ENCODE peak calls at places on chromosomes 11 and 22, in five cellular contexts. One of them, this sample, is unnamed.

GRCh38 chr22:35301370-35301874 is 1.7 kb downstream of the TOM1 start:
- DNase-seq in HEK293T: no peak
- DNase-seq in stimulated activated CD4-positive, alpha-beta T cell treated with anti-CD3 and anti-CD28 coated beads, Interleukin-15, amount 100 ng/mL, for 1 hour: no peak
- DNase-seq in activated naive CD8-positive, alpha-beta T cell treated with anti-CD3 and anti-CD28 coated beads, Interleukin-2, amount 50 U/mL, for 24 hours: no peak
- DNase-seq in H4: peak
- DNase-seq in this sample: peak

GRCh38 chr22:46953968-46954755 is 191.7 kb downstream of the TBC1D22A start:
- DNase-seq in stimulated activated CD4-positive, alpha-beta T cell treated with anti-CD3 and anti-CD28 coated beads, Interleukin-15, amount 100 ng/mL, for 1 hour: no peak
- DNase-seq in activated naive CD8-positive, alpha-beta T cell treated with anti-CD3 and anti-CD28 coated beads, Interleukin-2, amount 50 U/mL, for 24 hours: no peak
- DNase-seq in H4: no peak
- DNase-seq in HEK293T: no peak
- DNase-seq in this sample: no peak

GRCh38 chr11:65448074-65448417 is 25.4 kb downstream of the NEAT1 start:
- DNase-seq in H4: peak
- DNase-seq in HEK293T: no peak
- DNase-seq in stimulated activated CD4-positive, alpha-beta T cell treated with anti-CD3 and anti-CD28 coated beads, Interleukin-15, amount 100 ng/mL, for 1 hour: no peak
- DNase-seq in activated naive CD8-positive, alpha-beta T cell treated with anti-CD3 and anti-CD28 coated beads, Interleukin-2, amount 50 U/mL, for 24 hours: no peak
- DNase-seq in this sample: no peak

GRCh38 chr11:102620179-102620578 is 5.0 kb downstream of the MMP20 start:
- DNase-seq in H4: no peak
- DNase-seq in HEK293T: no peak
- DNase-seq in stimulated activated CD4-positive, alpha-beta T cell treated with anti-CD3 and anti-CD28 coated beads, Interleukin-15, amount 100 ng/mL, for 1 hour: no peak
- DNase-seq in activated naive CD8-positive, alpha-beta T cell treated with anti-CD3 and anti-CD28 coated beads, Interleukin-2, amount 50 U/mL, for 24 hours: no peak
- DNase-seq in this sample: no peak

GRCh38 chr11:115168229-115168671 is 336.0 kb downstream of the CADM1 start:
- DNase-seq in activated naive CD8-positive, alpha-beta T cell treated with anti-CD3 and anti-CD28 coated beads, Interleukin-2, amount 50 U/mL, for 24 hours: no peak
- DNase-seq in H4: no peak
- DNase-seq in HEK293T: no peak
- DNase-seq in stimulated activated CD4-positive, alpha-beta T cell treated with anti-CD3 and anti-CD28 coated beads, Interleukin-15, amount 100 ng/mL, for 1 hour: no peak
- DNase-seq in this sample: no peak

GRCh38 chr11:11218287-11218986 is 134.6 kb downstream of the CSNK2A3 start:
- DNase-seq in activated naive CD8-positive, alpha-beta T cell treated with anti-CD3 and anti-CD28 coated beads, Interleukin-2, amount 50 U/mL, for 24 hours: no peak
- DNase-seq in H4: no peak
- DNase-seq in HEK293T: no peak
- DNase-seq in stimulated activated CD4-positive, alpha-beta T cell treated with anti-CD3 and anti-CD28 coated beads, Interleukin-15, amount 100 ng/mL, for 1 hour: no peak
- DNase-seq in this sample: no peak

GRCh38 chr11:130671801-130672700 is 223.6 kb downstream of the ADAMTS15 start:
- DNase-seq in stimulated activated CD4-positive, alpha-beta T cell treated with anti-CD3 and anti-CD28 coated beads, Interleukin-15, amount 100 ng/mL, for 1 hour: no peak
- DNase-seq in HEK293T: no peak
- DNase-seq in activated naive CD8-positive, alpha-beta T cell treated with anti-CD3 and anti-CD28 coated beads, Interleukin-2, amount 50 U/mL, for 24 hours: no peak
- DNase-seq in H4: no peak
- DNase-seq in this sample: no peak

GRCh38 chr11:46212720-46213119 is 64.7 kb upstream of the CREB3L1 start:
- DNase-seq in HEK293T: no peak
- DNase-seq in stimulated activated CD4-positive, alpha-beta T cell treated with anti-CD3 and anti-CD28 coated beads, Interleukin-15, amount 100 ng/mL, for 1 hour: no peak
- DNase-seq in H4: no peak
- DNase-seq in activated naive CD8-positive, alpha-beta T cell treated with anti-CD3 and anti-CD28 coated beads, Interleukin-2, amount 50 U/mL, for 24 hours: no peak
- DNase-seq in this sample: no peak

GRCh38 chr11:76939219-76939631 is 78.5 kb downstream of the ACER3 start:
- DNase-seq in stimulated activated CD4-positive, alpha-beta T cell treated with anti-CD3 and anti-CD28 coated beads, Interleukin-15, amount 100 ng/mL, for 1 hour: no peak
- DNase-seq in H4: no peak
- DNase-seq in HEK293T: no peak
- DNase-seq in activated naive CD8-positive, alpha-beta T cell treated with anti-CD3 and anti-CD28 coated beads, Interleukin-2, amount 50 U/mL, for 24 hours: no peak
- DNase-seq in this sample: no peak

GRCh38 chr11:125200441-125200840 is 35.9 kb downstream of the PKNOX2 start:
- DNase-seq in activated naive CD8-positive, alpha-beta T cell treated with anti-CD3 and anti-CD28 coated beads, Interleukin-2, amount 50 U/mL, for 24 hours: no peak
- DNase-seq in H4: no peak
- DNase-seq in stimulated activated CD4-positive, alpha-beta T cell treated with anti-CD3 and anti-CD28 coated beads, Interleukin-15, amount 100 ng/mL, for 1 hour: no peak
- DNase-seq in HEK293T: no peak
- DNase-seq in this sample: no peak

GRCh38 chr11:30424851-30425250 is 101.9 kb downstream of the ARL14EP start:
- DNase-seq in activated naive CD8-positive, alpha-beta T cell treated with anti-CD3 and anti-CD28 coated beads, Interleukin-2, amount 50 U/mL, for 24 hours: no peak
- DNase-seq in stimulated activated CD4-positive, alpha-beta T cell treated with anti-CD3 and anti-CD28 coated beads, Interleukin-15, amount 100 ng/mL, for 1 hour: no peak
- DNase-seq in HEK293T: no peak
- DNase-seq in H4: no peak
- DNase-seq in this sample: no peak

GRCh38 chr11:134014502-134014901 is 54.4 kb upstream of the JAM3 start:
- DNase-seq in activated naive CD8-positive, alpha-beta T cell treated with anti-CD3 and anti-CD28 coated beads, Interleukin-2, amount 50 U/mL, for 24 hours: no peak
- DNase-seq in stimulated activated CD4-positive, alpha-beta T cell treated with anti-CD3 and anti-CD28 coated beads, Interleukin-15, amount 100 ng/mL, for 1 hour: no peak
- DNase-seq in H4: no peak
- DNase-seq in HEK293T: peak
- DNase-seq in this sample: no peak

GRCh38 chr22:35839811-35840739 is 122.4 kb downstream of the APOL5 start:
- DNase-seq in stimulated activated CD4-positive, alpha-beta T cell treated with anti-CD3 and anti-CD28 coated beads, Interleukin-15, amount 100 ng/mL, for 1 hour: no peak
- DNase-seq in HEK293T: peak
- DNase-seq in activated naive CD8-positive, alpha-beta T cell treated with anti-CD3 and anti-CD28 coated beads, Interleukin-2, amount 50 U/mL, for 24 hours: peak
- DNase-seq in H4: peak
- DNase-seq in this sample: no peak

GRCh38 chr11:125871391-125872137 is 15.9 kb upstream of the HYLS1 start:
- DNase-seq in HEK293T: peak
- DNase-seq in H4: peak
- DNase-seq in activated naive CD8-positive, alpha-beta T cell treated with anti-CD3 and anti-CD28 coated beads, Interleukin-2, amount 50 U/mL, for 24 hours: peak
- DNase-seq in stimulated activated CD4-positive, alpha-beta T cell treated with anti-CD3 and anti-CD28 coated beads, Interleukin-15, amount 100 ng/mL, for 1 hour: no peak
- DNase-seq in this sample: peak

GRCh38 chr11:65954771-65955170 is 6.8 kb upstream of the SART1 start:
- DNase-seq in stimulated activated CD4-positive, alpha-beta T cell treated with anti-CD3 and anti-CD28 coated beads, Interleukin-15, amount 100 ng/mL, for 1 hour: no peak
- DNase-seq in activated naive CD8-positive, alpha-beta T cell treated with anti-CD3 and anti-CD28 coated beads, Interleukin-2, amount 50 U/mL, for 24 hours: no peak
- DNase-seq in H4: no peak
- DNase-seq in HEK293T: no peak
- DNase-seq in this sample: no peak

GRCh38 chr22:37241351-37242142 is 2.5 kb downstream of the RAC2 start:
- DNase-seq in HEK293T: no peak
- DNase-seq in stimulated activated CD4-positive, alpha-beta T cell treated with anti-CD3 and anti-CD28 coated beads, Interleukin-15, amount 100 ng/mL, for 1 hour: no peak
- DNase-seq in activated naive CD8-positive, alpha-beta T cell treated with anti-CD3 and anti-CD28 coated beads, Interleukin-2, amount 50 U/mL, for 24 hours: peak
- DNase-seq in H4: no peak
- DNase-seq in this sample: no peak

GRCh38 chr11:33307984-33308383 is 50.8 kb downstream of the HIPK3 start:
- DNase-seq in H4: no peak
- DNase-seq in stimulated activated CD4-positive, alpha-beta T cell treated with anti-CD3 and anti-CD28 coated beads, Interleukin-15, amount 100 ng/mL, for 1 hour: no peak
- DNase-seq in activated naive CD8-positive, alpha-beta T cell treated with anti-CD3 and anti-CD28 coated beads, Interleukin-2, amount 50 U/mL, for 24 hours: no peak
- DNase-seq in HEK293T: no peak
- DNase-seq in this sample: no peak

GRCh38 chr22:48070760-48071159 is 1308.3 kb downstream of the TBC1D22A start:
- DNase-seq in H4: no peak
- DNase-seq in HEK293T: no peak
- DNase-seq in stimulated activated CD4-positive, alpha-beta T cell treated with anti-CD3 and anti-CD28 coated beads, Interleukin-15, amount 100 ng/mL, for 1 hour: no peak
- DNase-seq in activated naive CD8-positive, alpha-beta T cell treated with anti-CD3 and anti-CD28 coated beads, Interleukin-2, amount 50 U/mL, for 24 hours: no peak
- DNase-seq in this sample: no peak

GRCh38 chr22:33600595-33600994 is 319.7 kb downstream of the LARGE1 start:
- DNase-seq in HEK293T: no peak
- DNase-seq in H4: no peak
- DNase-seq in stimulated activated CD4-positive, alpha-beta T cell treated with anti-CD3 and anti-CD28 coated beads, Interleukin-15, amount 100 ng/mL, for 1 hour: no peak
- DNase-seq in activated naive CD8-positive, alpha-beta T cell treated with anti-CD3 and anti-CD28 coated beads, Interleukin-2, amount 50 U/mL, for 24 hours: no peak
- DNase-seq in this sample: no peak

GRCh38 chr22:30615543-30615954 is 8.6 kb downstream of the TCN2 start:
- DNase-seq in stimulated activated CD4-positive, alpha-beta T cell treated with anti-CD3 and anti-CD28 coated beads, Interleukin-15, amount 100 ng/mL, for 1 hour: no peak
- DNase-seq in HEK293T: no peak
- DNase-seq in H4: no peak
- DNase-seq in activated naive CD8-positive, alpha-beta T cell treated with anti-CD3 and anti-CD28 coated beads, Interleukin-2, amount 50 U/mL, for 24 hours: no peak
- DNase-seq in this sample: no peak

GRCh38 chr11:12285106-12285505 is 92.3 kb upstream of the PARVA start:
- DNase-seq in stimulated activated CD4-positive, alpha-beta T cell treated with anti-CD3 and anti-CD28 coated beads, Interleukin-15, amount 100 ng/mL, for 1 hour: no peak
- DNase-seq in H4: peak
- DNase-seq in HEK293T: no peak
- DNase-seq in activated naive CD8-positive, alpha-beta T cell treated with anti-CD3 and anti-CD28 coated beads, Interleukin-2, amount 50 U/mL, for 24 hours: no peak
- DNase-seq in this sample: no peak

GRCh38 chr22:38824587-38824986 is 19.2 kb downstream of the NPTXR start:
- DNase-seq in H4: peak
- DNase-seq in HEK293T: peak
- DNase-seq in activated naive CD8-positive, alpha-beta T cell treated with anti-CD3 and anti-CD28 coated beads, Interleukin-2, amount 50 U/mL, for 24 hours: peak
- DNase-seq in stimulated activated CD4-positive, alpha-beta T cell treated with anti-CD3 and anti-CD28 coated beads, Interleukin-15, amount 100 ng/mL, for 1 hour: no peak
- DNase-seq in this sample: peak

GRCh38 chr11:104852811-104853210 is 45.4 kb downstream of the CASP12 start:
- DNase-seq in H4: no peak
- DNase-seq in HEK293T: no peak
- DNase-seq in stimulated activated CD4-positive, alpha-beta T cell treated with anti-CD3 and anti-CD28 coated beads, Interleukin-15, amount 100 ng/mL, for 1 hour: no peak
- DNase-seq in activated naive CD8-positive, alpha-beta T cell treated with anti-CD3 and anti-CD28 coated beads, Interleukin-2, amount 50 U/mL, for 24 hours: no peak
- DNase-seq in this sample: no peak

GRCh38 chr22:31496735-31497146 is 405 bp downstream of the SFI1 start:
- DNase-seq in activated naive CD8-positive, alpha-beta T cell treated with anti-CD3 and anti-CD28 coated beads, Interleukin-2, amount 50 U/mL, for 24 hours: peak
- DNase-seq in HEK293T: peak
- DNase-seq in stimulated activated CD4-positive, alpha-beta T cell treated with anti-CD3 and anti-CD28 coated beads, Interleukin-15, amount 100 ng/mL, for 1 hour: peak
- DNase-seq in H4: no peak
- DNase-seq in this sample: no peak

GRCh38 chr11:18144243-18144642 is 11.9 kb downstream of the MRGPRX3 start:
- DNase-seq in activated naive CD8-positive, alpha-beta T cell treated with anti-CD3 and anti-CD28 coated beads, Interleukin-2, amount 50 U/mL, for 24 hours: no peak
- DNase-seq in HEK293T: no peak
- DNase-seq in stimulated activated CD4-positive, alpha-beta T cell treated with anti-CD3 and anti-CD28 coated beads, Interleukin-15, amount 100 ng/mL, for 1 hour: no peak
- DNase-seq in H4: no peak
- DNase-seq in this sample: no peak

GRCh38 chr11:111358038-111359001 is 20.8 kb downstream of the POU2AF1 start:
- DNase-seq in HEK293T: no peak
- DNase-seq in H4: no peak
- DNase-seq in stimulated activated CD4-positive, alpha-beta T cell treated with anti-CD3 and anti-CD28 coated beads, Interleukin-15, amount 100 ng/mL, for 1 hour: no peak
- DNase-seq in activated naive CD8-positive, alpha-beta T cell treated with anti-CD3 and anti-CD28 coated beads, Interleukin-2, amount 50 U/mL, for 24 hours: no peak
- DNase-seq in this sample: no peak

GRCh38 chr11:24509114-24509513 is 12.3 kb downstream of the LUZP2 start:
- DNase-seq in HEK293T: no peak
- DNase-seq in activated naive CD8-positive, alpha-beta T cell treated with anti-CD3 and anti-CD28 coated beads, Interleukin-2, amount 50 U/mL, for 24 hours: no peak
- DNase-seq in H4: peak
- DNase-seq in stimulated activated CD4-positive, alpha-beta T cell treated with anti-CD3 and anti-CD28 coated beads, Interleukin-15, amount 100 ng/mL, for 1 hour: no peak
- DNase-seq in this sample: no peak

GRCh38 chr11:23688835-23689234 is 808.0 kb upstream of the LUZP2 start:
- DNase-seq in H4: no peak
- DNase-seq in HEK293T: no peak
- DNase-seq in activated naive CD8-positive, alpha-beta T cell treated with anti-CD3 and anti-CD28 coated beads, Interleukin-2, amount 50 U/mL, for 24 hours: no peak
- DNase-seq in stimulated activated CD4-positive, alpha-beta T cell treated with anti-CD3 and anti-CD28 coated beads, Interleukin-15, amount 100 ng/mL, for 1 hour: no peak
- DNase-seq in this sample: no peak

This sample was measured in HuH-7.